ENCODE peak calls at places on chromosomes 11 and 22, in six cellular contexts. One of them, this sample, is unnamed.

GRCh38 chr11:96263361-96263763 is 79.6 kb downstream of the MAML2 start:
- DNase-seq in GM23338: no peak
- DNase-seq in stomach: no peak
- DNase-seq in SK-N-SH: no peak
- DNase-seq in HCT116: no peak
- DNase-seq in sigmoid colon: no peak
- DNase-seq in this sample: no peak

GRCh38 chr22:18113680-18114394 is 3.2 kb downstream of the TUBA8 start:
- DNase-seq in SK-N-SH: no peak
- DNase-seq in HCT116: no peak
- DNase-seq in sigmoid colon: no peak
- DNase-seq in stomach: no peak
- DNase-seq in GM23338: peak; percentile 19
- DNase-seq in this sample: no peak

GRCh38 chr11:119417726-119418540 is 5.0 kb downstream of the THY1 start:
- DNase-seq in sigmoid colon: no peak
- DNase-seq in stomach: no peak
- DNase-seq in SK-N-SH: peak; percentile 21
- DNase-seq in GM23338: peak; percentile 40
- DNase-seq in HCT116: no peak
- DNase-seq in this sample: no peak

GRCh38 chr22:27201741-27202140 is 544.4 kb downstream of the MIAT start:
- DNase-seq in HCT116: no peak
- DNase-seq in GM23338: no peak
- DNase-seq in stomach: no peak
- DNase-seq in SK-N-SH: no peak
- DNase-seq in sigmoid colon: no peak
- DNase-seq in this sample: no peak

GRCh38 chr11:20762112-20762511 is 92.7 kb downstream of the NELL1 start:
- DNase-seq in HCT116: no peak
- DNase-seq in sigmoid colon: no peak
- DNase-seq in GM23338: no peak
- DNase-seq in stomach: no peak
- DNase-seq in SK-N-SH: no peak
- DNase-seq in this sample: no peak

GRCh38 chr22:42500164-42500835 is 19.3 kb downstream of the RRP7A start:
- DNase-seq in SK-N-SH: peak; percentile 96
- DNase-seq in sigmoid colon: peak; percentile 91
- DNase-seq in stomach: peak; percentile 89
- DNase-seq in HCT116: peak; percentile 13
- DNase-seq in GM23338: peak; percentile 94
- DNase-seq in this sample: no peak

GRCh38 chr22:26835929-26836528 is 178.6 kb downstream of the MIAT start:
- DNase-seq in sigmoid colon: no peak
- DNase-seq in stomach: peak; percentile 36
- DNase-seq in SK-N-SH: peak; percentile 41
- DNase-seq in HCT116: peak; percentile 33
- DNase-seq in GM23338: peak; percentile 94
- DNase-seq in this sample: no peak

GRCh38 chr22:41487037-41487963 is 18.4 kb downstream of the ACO2 start:
- DNase-seq in GM23338: no peak
- DNase-seq in HCT116: no peak
- DNase-seq in stomach: no peak
- DNase-seq in SK-N-SH: no peak
- DNase-seq in sigmoid colon: no peak
- DNase-seq in this sample: no peak

GRCh38 chr11:91163619-91164451 is 941.0 kb upstream of the CHORDC1 start:
- DNase-seq in GM23338: no peak
- DNase-seq in HCT116: no peak
- DNase-seq in SK-N-SH: peak; percentile 28
- DNase-seq in stomach: no peak
- DNase-seq in sigmoid colon: no peak
- DNase-seq in this sample: no peak

GRCh38 chr22:50056214-50056972 is 1.7 kb downstream of the TTLL8 start:
- DNase-seq in SK-N-SH: no peak
- DNase-seq in GM23338: peak; percentile 20
- DNase-seq in HCT116: no peak
- DNase-seq in stomach: no peak
- DNase-seq in sigmoid colon: no peak
- DNase-seq in this sample: no peak

GRCh38 chr11:2208691-2209369 is 37.2 kb upstream of the TH start:
- DNase-seq in GM23338: peak; percentile 39
- DNase-seq in HCT116: no peak
- DNase-seq in SK-N-SH: peak; percentile 72
- DNase-seq in sigmoid colon: peak; percentile 62
- DNase-seq in stomach: peak; percentile 85
- DNase-seq in this sample: peak; percentile 79

GRCh38 chr11:36187618-36188017 is 101.6 kb downstream of the COMMD9 start:
- DNase-seq in HCT116: no peak
- DNase-seq in sigmoid colon: no peak
- DNase-seq in stomach: no peak
- DNase-seq in SK-N-SH: no peak
- DNase-seq in GM23338: no peak
- DNase-seq in this sample: no peak

GRCh38 chr11:16801288-16801980 is 63.0 kb downstream of the C11orf58 start:
- DNase-seq in SK-N-SH: no peak
- DNase-seq in sigmoid colon: no peak
- DNase-seq in stomach: no peak
- DNase-seq in HCT116: no peak
- DNase-seq in GM23338: no peak
- DNase-seq in this sample: no peak

GRCh38 chr11:15673408-15673811 is 558.7 kb downstream of the INSC start:
- DNase-seq in sigmoid colon: no peak
- DNase-seq in HCT116: no peak
- DNase-seq in SK-N-SH: no peak
- DNase-seq in GM23338: no peak
- DNase-seq in stomach: no peak
- DNase-seq in this sample: peak; percentile 44

GRCh38 chr11:44702897-44703296 is 23.9 kb upstream of the TSPAN18 start:
- DNase-seq in SK-N-SH: peak; percentile 54
- DNase-seq in HCT116: no peak
- DNase-seq in GM23338: no peak
- DNase-seq in stomach: no peak
- DNase-seq in sigmoid colon: peak; percentile 93
- DNase-seq in this sample: no peak

GRCh38 chr11:75270896-75271415 is 30.4 kb downstream of the TPBGL start:
- DNase-seq in sigmoid colon: peak; percentile 59
- DNase-seq in stomach: no peak
- DNase-seq in SK-N-SH: no peak
- DNase-seq in HCT116: peak; percentile 13
- DNase-seq in GM23338: peak; percentile 54
- DNase-seq in this sample: no peak

GRCh38 chr11:120880791-120881190 is 143.1 kb upstream of the TBCEL start:
- DNase-seq in GM23338: no peak
- DNase-seq in sigmoid colon: no peak
- DNase-seq in SK-N-SH: no peak
- DNase-seq in HCT116: no peak
- DNase-seq in stomach: no peak
- DNase-seq in this sample: no peak

GRCh38 chr22:44368611-44369010 is 55.9 kb upstream of the SHISAL1 start:
- DNase-seq in sigmoid colon: peak; percentile 44
- DNase-seq in GM23338: no peak
- DNase-seq in SK-N-SH: no peak
- DNase-seq in HCT116: no peak
- DNase-seq in stomach: no peak
- DNase-seq in this sample: no peak

GRCh38 chr11:109752212-109752825 is 330.3 kb downstream of the C11orf87 start:
- DNase-seq in SK-N-SH: no peak
- DNase-seq in stomach: no peak
- DNase-seq in sigmoid colon: no peak
- DNase-seq in HCT116: no peak
- DNase-seq in GM23338: no peak
- DNase-seq in this sample: no peak

GRCh38 chr11:19087658-19088057 is 27.1 kb upstream of the MRGPRX2 start:
- DNase-seq in GM23338: no peak
- DNase-seq in stomach: no peak
- DNase-seq in sigmoid colon: no peak
- DNase-seq in HCT116: no peak
- DNase-seq in SK-N-SH: no peak
- DNase-seq in this sample: no peak

GRCh38 chr11:9577551-9577950 is 4.1 kb downstream of the WEE1 start:
- DNase-seq in HCT116: no peak
- DNase-seq in stomach: no peak
- DNase-seq in SK-N-SH: no peak
- DNase-seq in sigmoid colon: no peak
- DNase-seq in GM23338: no peak
- DNase-seq in this sample: no peak

GRCh38 chr11:95498731-95499396 is 267.9 kb upstream of the SESN3 start:
- DNase-seq in sigmoid colon: no peak
- DNase-seq in HCT116: no peak
- DNase-seq in GM23338: peak; percentile 82
- DNase-seq in stomach: no peak
- DNase-seq in SK-N-SH: no peak
- DNase-seq in this sample: no peak

GRCh38 chr11:64453466-64453865 is 94.5 kb downstream of the RPS6KA4 start:
- DNase-seq in sigmoid colon: peak; percentile 27
- DNase-seq in HCT116: no peak
- DNase-seq in stomach: no peak
- DNase-seq in SK-N-SH: no peak
- DNase-seq in GM23338: no peak
- DNase-seq in this sample: no peak
- H3K4me1 ChIP-seq in sigmoid colon: peaks cover 13% of the 10 kb centered on the region
- H3K4me1 ChIP-seq in HCT116: peaks cover 17% of the 10 kb centered on the region
- H3K4me1 ChIP-seq in stomach: peaks cover 11% of the 10 kb centered on the region
- H3K4me1 ChIP-seq in SK-N-SH: no peaks in the 10 kb centered on the region
- H3K4me1 ChIP-seq in GM23338: peaks cover 5% of the 10 kb centered on the region
- H3K4me1 ChIP-seq in this sample: peaks cover 15% of the 10 kb centered on the region

DNA sequence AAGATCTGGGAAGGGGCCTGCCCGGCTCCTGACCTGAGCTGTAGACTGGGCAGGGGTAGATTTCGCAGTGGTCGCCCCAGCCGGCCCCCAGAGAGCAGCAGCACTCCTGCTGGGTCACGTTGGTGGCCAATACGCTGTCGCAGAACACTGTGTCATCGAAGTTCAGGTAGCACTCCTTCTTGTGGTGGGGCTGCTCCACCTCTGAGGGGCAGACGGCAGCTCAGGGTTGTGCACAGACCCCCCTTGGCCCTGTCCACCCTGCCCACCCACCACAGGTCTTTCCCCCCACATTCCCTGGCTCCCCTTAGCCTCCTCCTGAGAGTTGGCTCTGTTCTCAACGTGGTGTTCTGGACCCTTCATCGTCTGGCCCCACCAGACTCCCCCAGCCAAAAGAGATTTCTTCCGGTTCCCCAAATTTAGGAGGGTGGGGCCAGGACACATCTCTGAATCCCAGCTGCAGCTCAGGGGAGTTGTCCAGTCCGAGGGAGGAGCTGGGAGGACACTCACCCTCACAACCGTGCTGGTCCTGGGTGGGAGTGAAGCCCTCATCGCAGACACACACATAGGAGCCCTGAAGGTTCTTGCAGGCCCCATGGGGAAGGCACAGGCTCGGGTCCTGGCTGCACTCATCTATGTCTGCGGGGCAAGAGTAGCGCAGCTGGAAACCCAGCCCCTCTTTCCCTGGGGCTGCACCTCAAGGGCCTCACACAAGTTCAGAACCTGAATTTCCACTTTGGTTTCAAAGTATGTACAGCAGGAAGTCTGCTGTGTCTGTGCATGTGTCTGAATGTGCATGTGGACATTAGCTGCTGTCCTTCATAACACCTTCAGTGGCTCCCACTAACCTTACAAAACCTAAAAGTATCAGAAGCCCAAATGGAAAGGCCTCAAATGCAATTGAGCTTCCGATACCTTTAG is 16.5 kb downstream of the SCYL1 start:
- DNase-seq in GM23338: no peak
- DNase-seq in HCT116: no peak
- DNase-seq in stomach: no peak
- DNase-seq in SK-N-SH: no peak
- DNase-seq in sigmoid colon: peak; percentile 73
- DNase-seq in this sample: no peak
- TF ChIP-seq POLR2AphosphoS5 in GM23338: no peak
- TF ChIP-seq POLR2AphosphoS5 in HCT116: no peak
- TF ChIP-seq POLR2AphosphoS5 in stomach: no peak
- TF ChIP-seq POLR2AphosphoS5 in SK-N-SH: no peak
- TF ChIP-seq POLR2AphosphoS5 in sigmoid colon: no peak
- TF ChIP-seq POLR2AphosphoS5 in this sample: no peak

DNA sequence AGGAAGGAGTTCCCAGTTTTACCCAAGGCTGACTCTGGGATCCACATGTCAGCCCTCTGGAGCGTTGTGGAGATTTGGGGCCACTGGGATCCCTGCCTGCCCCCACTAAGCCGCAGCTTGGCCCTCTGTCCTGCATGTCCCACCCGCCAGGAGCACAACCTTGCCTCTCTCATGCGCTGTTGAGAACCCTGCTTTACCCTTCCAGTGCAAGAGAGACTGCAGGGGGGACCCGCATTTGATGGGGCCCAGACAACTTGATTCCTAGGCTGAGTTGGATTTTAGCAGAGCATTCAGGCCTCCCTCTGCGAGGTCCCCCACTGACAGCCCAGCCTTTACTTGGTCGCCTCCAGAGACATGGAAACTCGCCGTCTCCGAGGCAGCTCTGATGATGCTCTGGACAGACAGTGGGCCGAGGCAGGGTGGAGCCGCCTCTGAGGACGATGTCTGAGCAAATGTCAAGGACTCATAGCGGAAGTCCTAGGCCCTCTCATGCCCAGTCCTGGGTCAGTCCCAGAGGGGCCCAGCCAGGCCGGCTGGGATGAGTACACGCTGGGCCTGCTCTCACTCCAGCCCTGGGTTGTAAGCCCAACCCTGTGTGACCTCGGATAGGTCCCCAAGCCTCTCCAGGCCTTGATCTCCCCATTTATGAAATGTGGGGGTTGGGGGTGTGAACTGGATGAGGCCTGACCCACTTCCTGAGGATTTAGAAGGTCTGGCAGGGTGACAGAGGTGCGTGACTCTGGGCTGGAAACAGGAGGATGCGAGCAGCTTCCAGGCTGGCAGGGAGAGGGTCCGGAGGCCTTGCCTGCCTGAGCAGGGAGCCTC is 590 bp downstream of the CD5 start:
- DNase-seq in HCT116: no peak
- DNase-seq in stomach: no peak
- DNase-seq in SK-N-SH: no peak
- DNase-seq in GM23338: no peak
- DNase-seq in sigmoid colon: no peak
- DNase-seq in this sample: no peak
- H3K4me1 ChIP-seq in HCT116: no peaks in the 10 kb centered on the region
- H3K4me1 ChIP-seq in stomach: no peaks in the 10 kb centered on the region
- H3K4me1 ChIP-seq in SK-N-SH: no peaks in the 10 kb centered on the region
- H3K4me1 ChIP-seq in GM23338: no peaks in the 10 kb centered on the region
- H3K4me1 ChIP-seq in sigmoid colon: no peaks in the 10 kb centered on the region
- H3K4me1 ChIP-seq in this sample: no peaks in the 10 kb centered on the region

GRCh38 chr11:11349051-11349450 is 4.0 kb downstream of the CSNK2A3 start:
- DNase-seq in GM23338: no peak
- DNase-seq in SK-N-SH: no peak
- DNase-seq in HCT116: no peak
- DNase-seq in stomach: no peak
- DNase-seq in sigmoid colon: no peak
- DNase-seq in this sample: no peak

GRCh38 chr11:11349870-11350325 is 3.2 kb downstream of the CSNK2A3 start:
- DNase-seq in sigmoid colon: no peak
- DNase-seq in GM23338: no peak
- DNase-seq in SK-N-SH: no peak
- DNase-seq in HCT116: no peak
- DNase-seq in stomach: no peak
- DNase-seq in this sample: no peak

GRCh38 chr11:11347583-11347982 is 5.5 kb downstream of the CSNK2A3 start:
- DNase-seq in SK-N-SH: no peak
- DNase-seq in GM23338: no peak
- DNase-seq in sigmoid colon: peak; percentile 74
- DNase-seq in stomach: no peak
- DNase-seq in HCT116: no peak
- DNase-seq in this sample: no peak

GRCh38 chr11:11346249-11346648 is 6.8 kb downstream of the CSNK2A3 start:
- DNase-seq in HCT116: no peak
- DNase-seq in GM23338: no peak
- DNase-seq in stomach: no peak
- DNase-seq in sigmoid colon: no peak
- DNase-seq in SK-N-SH: no peak
- DNase-seq in this sample: no peak

GRCh38 chr11:11348303-11348702 is 4.7 kb downstream of the CSNK2A3 start:
- DNase-seq in GM23338: no peak
- DNase-seq in HCT116: no peak
- DNase-seq in stomach: no peak
- DNase-seq in sigmoid colon: no peak
- DNase-seq in SK-N-SH: no peak
- DNase-seq in this sample: no peak
- TF ChIP-seq POLR2AphosphoS5 in GM23338: no peak
- TF ChIP-seq POLR2AphosphoS5 in HCT116: no peak
- TF ChIP-seq POLR2AphosphoS5 in stomach: no peak
- TF ChIP-seq POLR2AphosphoS5 in sigmoid colon: no peak
- TF ChIP-seq POLR2AphosphoS5 in SK-N-SH: no peak
- TF ChIP-seq POLR2AphosphoS5 in this sample: no peak

This sample was measured in vagina.